ENCODE peak calls at places on chromosomes 5 and 9, in nine cellular contexts. M is sigmoid colon, Y is AG09309, T is AG09319, W is A549, D is choroid plexus epithelial cell, N is brain microvascular endothelial cell, H is MCF 10A, E is ovary. F is an unnamed sample.

GRCh38 chr5:133457956-133458355 is 154.4 kb downstream of the FSTL4 start:
- DNase-seq in M (no peak), D (no peak), Y (no peak), T (no peak), W (no peak), H (no peak), N (peak; percentile 11), E (no peak), F (no peak)

GRCh38 chr5:172733179-172733973 is 37.6 kb downstream of the DUSP1 start:
- DNase-seq in H (peak; percentile 93), W (no peak), T (peak; percentile 99), M (peak; percentile 96), Y (peak; percentile 99), N (peak; percentile 89), E (peak; percentile 81), D (peak; percentile 99), F (peak; percentile 37)

GRCh38 chr9:20382460-20383071 is 239.7 kb downstream of the MLLT3 start:
- DNase-seq in H (no peak), E (no peak), D (peak; percentile 67), Y (peak; percentile 28), M (no peak), T (peak; percentile 39), N (peak; percentile 9), W (peak; percentile 17), F (no peak)

GRCh38 chr5:74257645-74258328 is 382.7 kb downstream of the ENC1 start:
- DNase-seq in N (no peak), T (no peak), E (peak; percentile 79), M (peak; percentile 90), Y (no peak), H (peak; percentile 70), D (peak; percentile 83), W (no peak), F (peak; percentile 35)

GRCh38 chr5:141957367-141957993 is 522 bp downstream of the PCDH12 start:
- DNase-seq in H (no peak), E (no peak), W (no peak), D (no peak), Y (no peak), M (no peak), N (no peak), T (no peak), F (no peak)

GRCh38 chr5:179263391-179264052 is 81.7 kb downstream of the ADAMTS2 start:
- DNase-seq in H (no peak), M (peak; percentile 54), Y (no peak), W (no peak), D (no peak), E (peak; percentile 67), T (no peak), N (no peak), F (no peak)

GRCh38 chr9:113774968-113775367 is 101.1 kb upstream of the ZNF618 start:
- DNase-seq in D (no peak), Y (no peak), N (no peak), T (no peak), W (no peak), E (no peak), H (no peak), M (no peak), F (no peak)

GRCh38 chr5:21152611-21153010 is 1164.6 kb upstream of the CDH18 start:
- DNase-seq in D (peak; percentile 89), M (no peak), Y (no peak), W (peak; percentile 58), H (peak; percentile 97), E (no peak), N (peak; percentile 79), T (no peak), F (no peak)

GRCh38 chr9:22913026-22913425 is 466.4 kb downstream of the DMRTA1 start:
- DNase-seq in D (no peak), M (no peak), H (no peak), W (no peak), E (no peak), T (no peak), Y (no peak), N (no peak), F (no peak)

GRCh38 chr9:112029921-112030444 is 133.4 kb downstream of the UGCG start:
- DNase-seq in N (no peak), W (peak; percentile 87), H (peak; percentile 80), Y (no peak), E (no peak), M (no peak), T (no peak), D (peak; percentile 82), F (no peak)

GRCh38 chr5:41459557-41459956 is 50.8 kb downstream of the PLCXD3 start:
- DNase-seq in Y (no peak), E (no peak), W (no peak), D (no peak), T (no peak), N (no peak), M (no peak), H (no peak), F (no peak)

GRCh38 chr9:131050831-131051230 is 41.9 kb downstream of the LAMC3 start:
- DNase-seq in T (no peak), M (no peak), N (no peak), Y (no peak), W (no peak), E (no peak), H (no peak), D (no peak), F (no peak)

GRCh38 chr5:75648712-75649111 is 37.5 kb downstream of the ANKDD1B start:
- DNase-seq in D (no peak), N (no peak), Y (no peak), W (no peak), E (no peak), H (no peak), M (no peak), T (no peak), F (no peak)

GRCh38 chr9:38622083-38622674 is 1.8 kb upstream of the ANKRD18A start:
- DNase-seq in M (no peak), T (no peak), W (peak; percentile 81), Y (no peak), N (no peak), H (peak; percentile 60), E (no peak), D (no peak), F (peak; percentile 41)

GRCh38 chr9:123394291-123395235 is 38.6 kb downstream of the CRB2 start:
- DNase-seq in M (no peak), E (no peak), H (no peak), N (no peak), T (no peak), Y (no peak), W (no peak), D (no peak), F (no peak)

GRCh38 chr9:79233542-79233941 is 338.2 kb upstream of the TLE4 start:
- DNase-seq in D (peak; percentile 79), W (peak; percentile 33), Y (no peak), T (peak; percentile 20), M (no peak), N (peak; percentile 22), H (peak; percentile 65), E (no peak), F (no peak)
- TF ChIP-seq CTCF in D (peak; percentile 82), W (no peak), Y (peak; percentile 47), T (peak; percentile 50), M (no peak), N (peak; percentile 76), H (peak; percentile 45), E (no peak), F (no peak)

GRCh38 chr5:78536797-78537196 is 111.8 kb downstream of the LHFPL2 start:
- DNase-seq in E (no peak), Y (no peak), T (no peak), N (no peak), W (no peak), M (peak; percentile 59), H (no peak), D (no peak), F (no peak)
- TF ChIP-seq CTCF in E (no peak), Y (no peak), T (no peak), N (no peak), W (no peak), M (no peak), H (no peak), D (no peak), F (no peak)

DNA sequence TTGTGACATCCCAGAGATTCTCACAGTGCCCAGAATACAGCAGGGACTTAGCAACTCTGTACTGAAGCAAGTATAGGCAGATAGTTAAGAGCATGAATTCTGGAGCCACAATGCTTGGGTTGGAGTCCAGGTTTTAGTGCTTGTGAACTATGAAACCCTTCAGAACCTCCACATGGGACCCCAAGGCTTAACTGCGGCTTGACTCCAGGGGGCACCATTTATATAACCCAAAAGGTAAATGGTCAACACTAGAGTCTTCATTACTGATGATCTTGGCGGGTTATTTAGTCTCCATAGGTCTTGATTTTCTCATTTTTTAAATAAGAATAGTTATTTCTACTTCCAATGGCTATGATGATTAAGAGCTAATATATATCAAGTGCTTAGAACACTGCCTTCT is 390.3 kb downstream of the TAF11L14 start:
- DNase-seq in D (no peak), W (no peak), H (no peak), M (no peak), E (no peak), T (no peak), N (no peak), Y (no peak), F (no peak)
- TF ChIP-seq CTCF in D (no peak), W (no peak), H (no peak), M (no peak), E (no peak), T (no peak), N (no peak), Y (no peak), F (no peak)

GRCh38 chr9:16552252-16552651 is 318.2 kb downstream of the BNC2 start:
- DNase-seq in Y (no peak), D (no peak), E (no peak), T (no peak), H (no peak), N (no peak), M (no peak), W (no peak), F (no peak)
- TF ChIP-seq CTCF in Y (no peak), D (no peak), E (no peak), T (no peak), H (no peak), N (no peak), M (no peak), W (no peak), F (no peak)

F was measured in nephron progenitor cell.